ENCODE peak calls at places on chromosomes 13 and 19, in five cellular contexts. C, Q, D, X and G are unnamed samples.

GRCh38 chr19:10290876-10291553 is 1.3 kb downstream of the ICAM5 start:
- DNase-seq in C (peak), Q (no peak), D (no peak), X (no peak), G (no peak)

GRCh38 chr19:18771328-18772242 is 19.5 kb downstream of the COMP start:
- DNase-seq in C (no peak), Q (no peak), D (no peak), X (no peak), G (no peak)

GRCh38 chr19:5850743-5851293 is 431 bp downstream of the FUT3 start:
- DNase-seq in C (peak), Q (peak), D (no peak), X (no peak), G (no peak)

GRCh38 chr13:98564204-98564603 is 12.7 kb downstream of the STK24 start:
- DNase-seq in C (no peak), Q (no peak), D (no peak), X (no peak), G (no peak)

GRCh38 chr19:2227415-2228156 is 8.5 kb downstream of the PLEKHJ1 start:
- DNase-seq in C (no peak), Q (no peak), D (no peak), X (no peak), G (no peak)

GRCh38 chr19:40610396-40611064 is 9.4 kb downstream of the LTBP4 start:
- DNase-seq in C (no peak), Q (no peak), D (no peak), X (no peak), G (no peak)

GRCh38 chr13:32281083-32281482 is 34.1 kb downstream of the ZAR1L start:
- DNase-seq in C (no peak), Q (no peak), D (no peak), X (no peak), G (no peak)

GRCh38 chr13:81540777-81541176 is 1199.9 kb upstream of the SPRY2 start:
- DNase-seq in C (peak), Q (peak), D (no peak), X (no peak), G (no peak)

DNA sequence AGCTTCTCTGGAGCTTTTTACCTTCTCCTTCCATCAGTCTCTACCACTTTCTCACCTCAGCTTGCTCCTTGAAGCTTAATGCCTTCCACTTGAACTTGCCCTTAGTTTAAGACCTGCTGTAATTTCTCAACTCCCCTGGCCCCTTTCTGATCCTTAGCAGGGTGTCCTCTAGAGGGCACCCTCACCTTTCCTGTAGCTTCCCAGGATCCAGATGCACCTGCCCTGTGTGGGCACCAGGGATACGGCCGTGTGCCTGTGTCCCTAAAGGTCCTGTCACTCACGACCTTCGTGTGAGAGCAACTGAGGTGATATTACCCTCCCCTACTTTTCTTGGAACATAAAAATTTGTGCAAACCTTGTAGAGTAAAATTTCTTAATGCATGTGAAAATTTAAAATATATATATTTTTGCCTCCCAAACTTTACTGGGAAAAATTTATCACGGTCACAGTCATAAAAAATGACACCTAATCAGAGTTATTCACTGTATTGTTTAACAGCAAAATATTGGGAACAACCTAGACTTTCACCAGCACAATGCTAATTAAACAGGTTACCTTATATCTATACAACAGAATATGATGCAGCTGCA is 46.4 kb downstream of the PSG3 start:
- DNase-seq in C (peak), Q (peak), D (no peak), X (no peak), G (no peak)
- TF ChIP-seq CTCF in C (peak), Q (peak), D (no peak), X (no peak), G (no peak)

GRCh38 chr13:91105270-91105669 is 242.2 kb upstream of the MIR17HG start:
- DNase-seq in C (no peak), Q (no peak), D (no peak), X (no peak), G (no peak)

GRCh38 chr13:91099877-91100276 is 247.6 kb upstream of the MIR17HG start:
- DNase-seq in C (no peak), Q (no peak), D (no peak), X (no peak), G (no peak)

GRCh38 chr13:91101436-91101835 is 246.1 kb upstream of the MIR17HG start:
- DNase-seq in C (no peak), Q (no peak), D (no peak), X (no peak), G (no peak)

GRCh38 chr13:91097269-91097668 is 250.2 kb upstream of the MIR17HG start:
- DNase-seq in C (no peak), Q (no peak), D (no peak), X (no peak), G (no peak)

GRCh38 chr13:91100944-91101343 is 246.5 kb upstream of the MIR17HG start:
- DNase-seq in C (no peak), Q (no peak), D (no peak), X (no peak), G (no peak)
- TF ChIP-seq CTCF in C (no peak), Q (no peak), D (no peak), X (no peak), G (no peak)

GRCh38 chr19:55654833-55655647 is at the start of gene U2AF2:
- DNase-seq in C (peak), Q (peak), D (peak), X (peak), G (peak)
- TF ChIP-seq CTCF in C (no peak), Q (no peak), D (no peak), X (no peak), G (no peak)

DNA sequence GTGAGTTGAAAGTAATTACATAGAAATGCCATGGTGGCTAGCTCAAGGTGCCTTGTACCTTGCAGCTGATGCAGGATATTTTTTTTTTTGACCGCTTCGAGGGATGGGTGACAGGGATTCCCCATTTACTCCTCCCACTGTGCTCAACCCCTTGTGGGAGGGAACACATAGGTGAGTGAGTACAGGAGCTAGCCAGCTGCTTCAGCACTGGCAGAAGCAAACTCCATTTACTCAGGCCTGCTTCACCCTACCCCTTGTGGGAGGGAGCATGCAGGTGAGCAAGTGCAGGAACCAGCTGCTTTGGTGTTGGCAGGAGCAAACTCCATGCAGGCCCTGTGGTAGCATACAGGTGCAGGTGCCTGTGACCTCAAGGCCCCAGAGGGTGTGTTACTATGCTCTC is 330.1 kb downstream of the TDRD3 start:
- DNase-seq in C (no peak), Q (no peak), D (no peak), X (no peak), G (no peak)
- TF ChIP-seq CTCF in C (no peak), Q (no peak), D (no peak), X (no peak), G (no peak)